ENCODE peak calls at places on chromosomes 3 and 15, in seven cellular contexts. S is NT2/D1, V is AG09309, D is tibial artery, U is cardiac muscle cell, P is MM.1S, Q is SK-N-MC. M is an unnamed sample.

GRCh38 chr3:10055097-10055496 is 28.9 kb downstream of the FANCD2 start:
- DNase-seq in S (no peak), V (no peak), D (no peak), U (no peak), P (no peak), Q (no peak), M (no peak)

GRCh38 chr3:11136116-11136515 is 18.2 kb upstream of the HRH1 start:
- DNase-seq in S (no peak), V (no peak), D (peak), U (no peak), P (no peak), Q (no peak), M (no peak)

GRCh38 chr3:114175204-114175987 is 3.5 kb downstream of the DRD3 start:
- DNase-seq in S (no peak), V (no peak), D (no peak), U (peak), P (no peak), Q (no peak), M (no peak)

GRCh38 chr3:151428386-151428785 is 32.5 kb downstream of the IGSF10 start:
- DNase-seq in S (no peak), V (no peak), D (no peak), U (no peak), P (no peak), Q (no peak), M (no peak)

GRCh38 chr3:30581982-30582381 is 24.4 kb upstream of the TGFBR2 start:
- DNase-seq in S (no peak), V (no peak), D (no peak), U (no peak), P (no peak), Q (no peak), M (no peak)

GRCh38 chr3:25355034-25355898 is 72.8 kb upstream of the RARB start:
- DNase-seq in S (no peak), V (no peak), D (no peak), U (no peak), P (no peak), Q (no peak), M (no peak)

GRCh38 chr3:127673191-127674098 is 693 bp downstream of the ABTB1 start:
- DNase-seq in S (no peak), V (no peak), D (peak), U (no peak), P (peak), Q (no peak), M (peak)

GRCh38 chr3:160697628-160698382 is 20.8 kb downstream of the ARL14 start:
- DNase-seq in S (no peak), V (peak), D (no peak), U (no peak), P (no peak), Q (peak), M (no peak)

GRCh38 chr15:88911766-88912118 is 1.4 kb downstream of the MFGE8 start:
- DNase-seq in S (peak), V (no peak), D (peak), U (peak), P (no peak), Q (no peak), M (no peak)

GRCh38 chr15:100849021-100849831 is 30.4 kb upstream of the ALDH1A3 start:
- DNase-seq in S (peak), V (no peak), D (no peak), U (peak), P (peak), Q (no peak), M (peak)

GRCh38 chr15:67076147-67076843 is 10.9 kb downstream of the SMAD3 start:
- DNase-seq in S (no peak), V (no peak), D (no peak), U (no peak), P (no peak), Q (no peak), M (no peak)

GRCh38 chr3:89867286-89867685 is 759.9 kb downstream of the EPHA3 start:
- DNase-seq in S (no peak), V (no peak), D (no peak), U (no peak), P (no peak), Q (peak), M (no peak)

GRCh38 chr3:38758557-38758956 is 57.5 kb downstream of the SCN10A start:
- DNase-seq in S (no peak), V (no peak), D (no peak), U (no peak), P (no peak), Q (no peak), M (no peak)

GRCh38 chr3:32392530-32393302 is 1.1 kb downstream of the CMTM7 start:
- DNase-seq in S (no peak), V (no peak), D (peak), U (no peak), P (no peak), Q (no peak), M (peak)

GRCh38 chr15:31175484-31175883 is 74.0 kb upstream of the TRPM1 start:
- DNase-seq in S (no peak), V (no peak), D (no peak), U (no peak), P (no peak), Q (no peak), M (no peak)
- H3K4me3 ChIP-seq in S (no peak), V (no peak), D (no peak), U (no peak), P (no peak), Q (no peak), M (no peak)

DNA sequence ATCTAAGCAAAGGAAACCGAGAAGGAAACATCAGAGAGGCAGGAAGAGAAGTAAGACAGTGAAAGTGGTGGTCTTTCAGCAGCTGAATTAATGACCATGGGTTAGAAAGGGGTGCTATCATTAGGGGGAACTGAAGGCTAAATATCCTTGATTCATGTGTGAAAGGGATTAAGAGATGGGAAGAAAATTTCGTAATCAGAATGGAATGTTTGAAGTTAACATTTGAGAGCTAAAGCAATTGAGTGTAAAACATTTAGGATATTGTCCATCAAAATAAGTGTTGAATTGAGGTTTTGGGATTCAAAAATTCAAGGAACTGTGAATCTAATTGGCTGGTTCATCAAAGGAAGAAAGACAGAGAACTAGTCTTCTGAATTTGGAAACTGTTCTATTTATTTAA is 4.0 kb upstream of the ECT2 start:
- DNase-seq in S (no peak), V (no peak), D (no peak), U (no peak), P (no peak), Q (no peak), M (no peak)
- H3K4me3 ChIP-seq in S (no peak), V (no peak), D (no peak), U (no peak), P (no peak), Q (no peak), M (no peak)

GRCh38 chr15:90990446-90990845 is 3.9 kb downstream of the PRC1 start:
- DNase-seq in S (no peak), V (no peak), D (no peak), U (no peak), P (no peak), Q (no peak), M (no peak)
- H3K4me3 ChIP-seq in S (no peak), V (no peak), D (no peak), U (no peak), P (no peak), Q (no peak), M (no peak)

GRCh38 chr15:56371495-56372147 is 6.4 kb downstream of the TEX9 start:
- DNase-seq in S (no peak), V (no peak), D (no peak), U (no peak), P (peak), Q (no peak), M (no peak)
- H3K4me3 ChIP-seq in S (no peak), V (no peak), D (no peak), U (no peak), P (peak), Q (no peak), M (no peak)

GRCh38 chr3:29181149-29181780 is 99.6 kb upstream of the RBMS3 start:
- DNase-seq in S (no peak), V (no peak), D (no peak), U (no peak), P (peak), Q (no peak), M (no peak)

GRCh38 chr3:29185706-29186105 is 95.2 kb upstream of the RBMS3 start:
- DNase-seq in S (no peak), V (no peak), D (no peak), U (no peak), P (no peak), Q (no peak), M (no peak)

GRCh38 chr3:29181872-29182271 is 99.0 kb upstream of the RBMS3 start:
- DNase-seq in S (no peak), V (no peak), D (no peak), U (no peak), P (no peak), Q (no peak), M (no peak)

GRCh38 chr3:29186131-29186599 is 94.7 kb upstream of the RBMS3 start:
- DNase-seq in S (no peak), V (peak), D (no peak), U (no peak), P (no peak), Q (peak), M (no peak)

GRCh38 chr3:29183346-29184087 is 97.4 kb upstream of the RBMS3 start:
- DNase-seq in S (no peak), V (no peak), D (no peak), U (no peak), P (no peak), Q (no peak), M (no peak)
- H3K4me3 ChIP-seq in S (no peak), V (no peak), D (no peak), U (no peak), P (no peak), Q (no peak), M (no peak)

GRCh38 chr3:180036678-180037455 is at the start of gene PEX5L:
- DNase-seq in S (peak), V (no peak), D (no peak), U (peak), P (peak), Q (no peak), M (no peak)

GRCh38 chr3:180040966-180041365 is 4.2 kb upstream of the PEX5L start:
- DNase-seq in S (no peak), V (no peak), D (no peak), U (no peak), P (no peak), Q (no peak), M (no peak)

DNA sequence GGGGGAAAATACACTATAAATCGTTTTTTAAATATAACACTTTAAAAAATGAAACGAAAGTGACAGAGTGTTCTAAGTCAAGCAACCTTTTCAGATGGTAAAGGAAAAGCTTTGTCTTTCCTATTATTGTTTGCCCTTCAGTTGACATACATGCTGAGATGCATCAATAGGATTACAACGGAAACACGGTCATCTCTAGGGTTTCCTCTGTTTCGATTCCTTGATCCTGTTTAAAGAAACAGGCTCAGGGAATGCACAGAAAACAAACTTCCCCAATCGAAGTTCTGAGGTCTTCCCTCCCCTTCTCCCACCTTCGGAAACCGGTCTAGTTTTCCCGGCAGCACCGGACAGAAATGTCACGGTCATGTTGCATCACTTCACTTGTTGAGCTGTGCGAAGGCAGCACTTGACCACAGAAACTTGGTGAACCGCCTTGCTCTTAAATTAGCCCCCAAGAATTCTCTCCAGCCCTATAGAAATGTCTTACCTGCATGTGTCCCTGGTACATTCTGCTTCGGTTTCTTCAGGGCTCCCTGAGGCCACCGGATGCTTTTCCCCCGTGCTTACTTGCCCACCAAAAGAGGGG is 552 bp downstream of the PEX5L start:
- DNase-seq in S (peak), V (no peak), D (no peak), U (peak), P (peak), Q (no peak), M (no peak)
- H3K4me3 ChIP-seq in S (peak), V (peak), D (no peak), U (peak), P (peak), Q (peak), M (no peak)

DNA sequence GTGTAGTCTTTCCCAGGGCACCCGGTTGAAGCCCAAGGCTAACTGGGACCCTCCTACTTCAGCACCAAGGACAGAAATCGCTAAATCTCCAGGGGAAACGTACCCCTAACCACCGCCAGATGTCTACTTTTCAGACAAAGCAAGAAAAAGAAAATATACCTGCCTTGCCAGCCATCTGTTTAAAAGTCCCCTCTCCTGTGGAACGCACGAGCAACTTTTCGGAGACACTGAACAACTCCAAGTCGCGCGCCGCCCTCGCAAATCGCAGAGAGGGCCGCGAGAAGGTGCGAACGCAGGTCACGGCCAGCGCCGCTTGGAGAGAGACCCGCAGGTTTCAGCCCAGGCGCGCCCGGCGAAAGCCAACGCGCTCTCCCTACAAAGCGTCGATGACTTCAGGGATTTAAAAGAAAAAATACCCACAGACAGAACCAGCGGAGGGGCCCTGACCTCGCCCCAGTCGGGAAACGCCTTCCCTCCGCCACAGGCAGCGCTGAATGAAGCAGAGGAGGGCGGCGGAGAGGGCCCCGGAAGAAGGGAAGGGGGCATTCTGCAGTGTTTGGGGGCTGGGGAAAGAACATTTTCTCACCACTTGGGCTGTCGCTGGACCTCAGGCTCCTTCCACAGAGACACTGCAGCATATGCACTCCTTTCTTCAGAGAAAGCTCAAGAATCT is 213.1 kb downstream of the FGF12 start:
- DNase-seq in S (peak), V (no peak), D (no peak), U (peak), P (no peak), Q (peak), M (no peak)
- H3K4me3 ChIP-seq in S (peak), V (no peak), D (peak), U (peak), P (no peak), Q (no peak), M (no peak)

DNA sequence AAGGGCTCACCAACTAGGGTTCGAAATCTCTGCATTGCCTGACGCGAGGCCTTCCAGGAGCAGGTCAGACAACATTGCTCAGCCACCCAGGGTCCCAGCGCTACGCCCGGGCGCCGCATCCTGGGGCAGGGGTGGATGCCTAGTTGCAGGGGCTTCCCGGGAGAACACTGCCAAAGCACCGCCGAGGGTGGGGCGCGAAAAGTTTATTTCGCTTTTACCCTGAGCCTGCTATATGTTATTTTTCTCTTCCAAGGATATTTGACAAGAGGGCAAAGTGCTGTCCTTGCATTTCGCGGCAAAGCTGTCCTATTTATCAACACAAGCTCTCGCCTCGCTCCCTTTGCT is 549 bp upstream of the SOX14 start:
- DNase-seq in S (no peak), V (no peak), D (no peak), U (no peak), P (no peak), Q (no peak), M (no peak)
- H3K4me3 ChIP-seq in S (no peak), V (no peak), D (peak), U (peak), P (no peak), Q (no peak), M (no peak)

GRCh38 chr3:187974857-187975257 is 179.1 kb upstream of the LPP start:
- DNase-seq in S (no peak), V (no peak), D (no peak), U (no peak), P (no peak), Q (no peak), M (no peak)
- H3K4me3 ChIP-seq in S (no peak), V (no peak), D (no peak), U (no peak), P (no peak), Q (no peak), M (no peak)